ENCODE peak calls at places on chromosomes 12 and 14, in six cellular contexts. A, F, L, I, W and R are unnamed samples.

GRCh38 chr12:31897791-31898503 is 61.3 kb upstream of the RESF1 start:
- DNase-seq in A (no peak), F (peak), L (peak), I (peak), W (no peak), R (peak)

GRCh38 chr12:94783862-94784261 is 133.5 kb upstream of the TMCC3 start:
- DNase-seq in A (no peak), F (no peak), L (no peak), I (peak), W (no peak), R (no peak)

GRCh38 chr12:78698747-78699146 is 165.8 kb upstream of the SYT1 start:
- DNase-seq in A (no peak), F (no peak), L (no peak), I (peak), W (no peak), R (no peak)

GRCh38 chr14:52067873-52068740 is 752 bp downstream of the NID2 start:
- DNase-seq in A (no peak), F (peak), L (no peak), I (peak), W (no peak), R (no peak)

GRCh38 chr12:130199536-130200390 is 37.5 kb downstream of the FZD10 start:
- DNase-seq in A (no peak), F (no peak), L (no peak), I (no peak), W (no peak), R (no peak)

GRCh38 chr12:25769076-25769945 is 189.2 kb upstream of the RASSF8 start:
- DNase-seq in A (peak), F (peak), L (peak), I (peak), W (no peak), R (no peak)

GRCh38 chr14:99791476-99792283 is 1.5 kb upstream of the EML1 start:
- DNase-seq in A (no peak), F (no peak), L (no peak), I (peak), W (no peak), R (no peak)

GRCh38 chr12:132566551-132567131 is 43.7 kb downstream of the LRCOL1 start:
- DNase-seq in A (no peak), F (no peak), L (no peak), I (no peak), W (no peak), R (no peak)

GRCh38 chr12:105569886-105570285 is 239.4 kb downstream of the C12orf75 start:
- DNase-seq in A (no peak), F (no peak), L (no peak), I (no peak), W (no peak), R (no peak)

GRCh38 chr12:468671-469389 is 9.1 kb downstream of the B4GALNT3 start:
- DNase-seq in A (no peak), F (no peak), L (no peak), I (no peak), W (no peak), R (no peak)

GRCh38 chr12:106249411-106250135 is 1.8 kb upstream of the CKAP4 start:
- DNase-seq in A (no peak), F (no peak), L (no peak), I (no peak), W (no peak), R (peak)

GRCh38 chr14:104680806-104681688 is 8.4 kb upstream of the INF2 start:
- DNase-seq in A (no peak), F (peak), L (peak), I (peak), W (no peak), R (peak)

GRCh38 chr12:97229036-97229435 is 233.6 kb upstream of the RMST start:
- DNase-seq in A (no peak), F (no peak), L (no peak), I (no peak), W (no peak), R (no peak)

GRCh38 chr12:47941475-47942326 is 21.7 kb upstream of the TMEM106C start:
- DNase-seq in A (peak), F (no peak), L (no peak), I (no peak), W (no peak), R (no peak)